ENCODE peak calls at places on chromosome 14, in seven cellular contexts. L is sciatic nerve; R is heart right ventricle; T is T-cell; I is naive thymus-derived CD8-positive, alpha-beta T cell; V is T follicular helper cell; M is choroid plexus epithelial cell. S is an unnamed sample.

GRCh38 chr14:59131926-59132763 is 56.3 kb upstream of the DAAM1 start:
- DNase-seq in L (no peak), R (no peak), T (no peak), I (no peak), V (no peak), M (no peak), S (no peak)

GRCh38 chr14:77158175-77158908 is 16.8 kb upstream of the ZDHHC22 start:
- DNase-seq in L (no peak), R (peak; percentile 38), T (no peak), I (no peak), V (no peak), M (peak; percentile 57), S (no peak)

GRCh38 chr14:23056257-23056955 is 914 bp downstream of the CDH24 start:
- DNase-seq in L (peak; percentile 76), R (peak; percentile 60), T (peak; percentile 70), I (peak; percentile 64), V (peak; percentile 50), M (peak; percentile 73), S (peak; percentile 63)

GRCh38 chr14:94650806-94651805 is 38.9 kb downstream of the SERPINA3 start:
- DNase-seq in L (no peak), R (no peak), T (no peak), I (no peak), V (no peak), M (no peak), S (no peak)

GRCh38 chr14:35855886-35856481 is 29.8 kb downstream of the BRMS1L start:
- DNase-seq in L (no peak), R (no peak), T (no peak), I (no peak), V (no peak), M (no peak), S (peak; percentile 45)

GRCh38 chr14:73339846-73340565 is 102.7 kb downstream of the PAPLN start:
- DNase-seq in L (no peak), R (no peak), T (no peak), I (no peak), V (no peak), M (no peak), S (peak; percentile 57)

GRCh38 chr14:97381309-97381708 is 584.1 kb downstream of the VRK1 start:
- DNase-seq in L (no peak), R (no peak), T (no peak), I (no peak), V (no peak), M (no peak), S (no peak)

GRCh38 chr14:44369401-44370123 is 137.5 kb downstream of the FSCB start:
- DNase-seq in L (no peak), R (no peak), T (no peak), I (no peak), V (no peak), M (no peak), S (no peak)

GRCh38 chr14:90398315-90398811 is 1.5 kb downstream of the CALM1 start:
- DNase-seq in L (peak; percentile 68), R (no peak), T (peak; percentile 77), I (peak; percentile 80), V (peak; percentile 60), M (peak; percentile 42), S (no peak)

GRCh38 chr14:50055461-50056228 is 60.7 kb downstream of the VCPKMT start:
- DNase-seq in L (peak; percentile 51), R (no peak), T (peak; percentile 14), I (no peak), V (no peak), M (peak; percentile 19), S (no peak)

GRCh38 chr14:61750708-61751474 is 11.3 kb upstream of the SNAPC1 start:
- DNase-seq in L (peak; percentile 90), R (peak; percentile 90), T (peak; percentile 78), I (peak; percentile 70), V (peak; percentile 58), M (peak; percentile 83), S (peak; percentile 68)

GRCh38 chr14:96122496-96122895 is 82.1 kb upstream of the BDKRB2 start:
- DNase-seq in L (no peak), R (no peak), T (no peak), I (no peak), V (no peak), M (peak; percentile 92), S (no peak)

GRCh38 chr14:72924332-72924731 is 1.9 kb upstream of the DCAF4 start:
- DNase-seq in L (no peak), R (peak; percentile 70), T (no peak), I (no peak), V (no peak), M (no peak), S (no peak)

GRCh38 chr14:54785111-54785777 is 117.4 kb downstream of the GCH1 start:
- DNase-seq in L (peak; percentile 47), R (no peak), T (no peak), I (no peak), V (no peak), M (no peak), S (peak; percentile 48)

GRCh38 chr14:60738843-60739508 is 4.4 kb downstream of the MNAT1 start:
- DNase-seq in L (no peak), R (no peak), T (no peak), I (no peak), V (no peak), M (peak; percentile 18), S (no peak)

GRCh38 chr14:21917699-21918436 is 244.2 kb upstream of the OR4E1 start:
- DNase-seq in L (peak; percentile 58), R (no peak), T (peak; percentile 64), I (peak; percentile 67), V (peak; percentile 26), M (peak; percentile 75), S (peak; percentile 1)

S was measured in cerebellum.